ENCODE peak calls at places on chromosomes 12 and 14, in five cellular contexts. One of them, this sample, is unnamed.

GRCh38 chr14:90263748-90264449 is 7.5 kb downstream of the PSMC1 start:
- DNase-seq in AG10803: no peak
- DNase-seq in suprapubic skin: no peak
- DNase-seq in fibroblast of mammary gland: no peak
- DNase-seq in fibroblast of pulmonary artery: no peak
- DNase-seq in this sample: no peak

GRCh38 chr14:34536951-34537676 is 2.4 kb downstream of the EAPP start:
- DNase-seq in AG10803: peak; percentile 65
- DNase-seq in suprapubic skin: no peak
- DNase-seq in fibroblast of mammary gland: peak; percentile 18
- DNase-seq in fibroblast of pulmonary artery: peak; percentile 76
- DNase-seq in this sample: no peak

GRCh38 chr14:34872822-34873590 is 2.2 kb downstream of the BAZ1A start:
- DNase-seq in AG10803: peak; percentile 55
- DNase-seq in suprapubic skin: no peak
- DNase-seq in fibroblast of mammary gland: peak; percentile 59
- DNase-seq in fibroblast of pulmonary artery: peak; percentile 60
- DNase-seq in this sample: peak; percentile 60

GRCh38 chr14:61257469-61258057 is 23.6 kb downstream of the TMEM30B start:
- DNase-seq in AG10803: no peak
- DNase-seq in suprapubic skin: no peak
- DNase-seq in fibroblast of mammary gland: no peak
- DNase-seq in fibroblast of pulmonary artery: no peak
- DNase-seq in this sample: no peak

GRCh38 chr14:74528886-74529285 is 35.3 kb downstream of the ISCA2 start:
- DNase-seq in AG10803: no peak
- DNase-seq in suprapubic skin: no peak
- DNase-seq in fibroblast of mammary gland: no peak
- DNase-seq in fibroblast of pulmonary artery: no peak
- DNase-seq in this sample: peak; percentile 34

GRCh38 chr14:85617799-85618198 is 87.9 kb downstream of the FLRT2 start:
- DNase-seq in AG10803: no peak
- DNase-seq in suprapubic skin: no peak
- DNase-seq in fibroblast of mammary gland: no peak
- DNase-seq in fibroblast of pulmonary artery: no peak
- DNase-seq in this sample: no peak

GRCh38 chr12:103100226-103100866 is 142.9 kb downstream of the ASCL1 start:
- DNase-seq in AG10803: no peak
- DNase-seq in suprapubic skin: no peak
- DNase-seq in fibroblast of mammary gland: no peak
- DNase-seq in fibroblast of pulmonary artery: no peak
- DNase-seq in this sample: no peak

GRCh38 chr12:33012226-33012625 is 115.6 kb upstream of the PKP2 start:
- DNase-seq in AG10803: no peak
- DNase-seq in suprapubic skin: no peak
- DNase-seq in fibroblast of mammary gland: no peak
- DNase-seq in fibroblast of pulmonary artery: no peak
- DNase-seq in this sample: no peak

GRCh38 chr12:4742421-4742970 is 22.3 kb downstream of the GALNT8 start:
- DNase-seq in AG10803: no peak
- DNase-seq in suprapubic skin: no peak
- DNase-seq in fibroblast of mammary gland: no peak
- DNase-seq in fibroblast of pulmonary artery: no peak
- DNase-seq in this sample: no peak

GRCh38 chr14:102028733-102029132 is 58.1 kb downstream of the HSP90AA1 start:
- DNase-seq in AG10803: peak; percentile 88
- DNase-seq in suprapubic skin: no peak
- DNase-seq in fibroblast of mammary gland: peak; percentile 76
- DNase-seq in fibroblast of pulmonary artery: peak; percentile 31
- DNase-seq in this sample: peak; percentile 68

GRCh38 chr12:69329669-69330428 is 18.3 kb upstream of the LYZ start:
- DNase-seq in AG10803: no peak
- DNase-seq in suprapubic skin: no peak
- DNase-seq in fibroblast of mammary gland: no peak
- DNase-seq in fibroblast of pulmonary artery: no peak
- DNase-seq in this sample: no peak

GRCh38 chr14:87334997-87335675 is 657.8 kb downstream of the GALC start:
- DNase-seq in AG10803: peak; percentile 26
- DNase-seq in suprapubic skin: no peak
- DNase-seq in fibroblast of mammary gland: peak; percentile 49
- DNase-seq in fibroblast of pulmonary artery: no peak
- DNase-seq in this sample: no peak

GRCh38 chr12:3257411-3257810 is 180.2 kb downstream of the TSPAN9 start:
- DNase-seq in AG10803: no peak
- DNase-seq in suprapubic skin: no peak
- DNase-seq in fibroblast of mammary gland: no peak
- DNase-seq in fibroblast of pulmonary artery: no peak
- DNase-seq in this sample: no peak

GRCh38 chr12:92899388-92900001 is 29.6 kb downstream of the EEA1 start:
- DNase-seq in AG10803: peak; percentile 99
- DNase-seq in suprapubic skin: peak; percentile 90
- DNase-seq in fibroblast of mammary gland: peak; percentile 100
- DNase-seq in fibroblast of pulmonary artery: peak; percentile 99
- DNase-seq in this sample: peak; percentile 79

GRCh38 chr14:65104791-65105190 is 2.5 kb upstream of the MAX start:
- DNase-seq in AG10803: no peak
- DNase-seq in suprapubic skin: no peak
- DNase-seq in fibroblast of mammary gland: no peak
- DNase-seq in fibroblast of pulmonary artery: no peak
- DNase-seq in this sample: no peak

GRCh38 chr12:85424581-85425348 is 144.7 kb downstream of the ALX1 start:
- DNase-seq in AG10803: peak; percentile 26
- DNase-seq in suprapubic skin: no peak
- DNase-seq in fibroblast of mammary gland: peak; percentile 19
- DNase-seq in fibroblast of pulmonary artery: peak; percentile 50
- DNase-seq in this sample: no peak

GRCh38 chr12:132272706-132273105 is 56.7 kb downstream of the GALNT9 start:
- DNase-seq in AG10803: no peak
- DNase-seq in suprapubic skin: no peak
- DNase-seq in fibroblast of mammary gland: no peak
- DNase-seq in fibroblast of pulmonary artery: no peak
- DNase-seq in this sample: no peak

GRCh38 chr14:93102141-93102540 is 13.6 kb downstream of the ITPK1 start:
- DNase-seq in AG10803: no peak
- DNase-seq in suprapubic skin: no peak
- DNase-seq in fibroblast of mammary gland: no peak
- DNase-seq in fibroblast of pulmonary artery: no peak
- DNase-seq in this sample: no peak

GRCh38 chr14:62432955-62433354 is 612.3 kb downstream of the KCNH5 start:
- DNase-seq in AG10803: no peak
- DNase-seq in suprapubic skin: no peak
- DNase-seq in fibroblast of mammary gland: no peak
- DNase-seq in fibroblast of pulmonary artery: no peak
- DNase-seq in this sample: no peak

GRCh38 chr12:46771268-46771837 is 54.4 kb downstream of the SLC38A4 start:
- DNase-seq in AG10803: peak; percentile 63
- DNase-seq in suprapubic skin: no peak
- DNase-seq in fibroblast of mammary gland: peak; percentile 17
- DNase-seq in fibroblast of pulmonary artery: peak; percentile 10
- DNase-seq in this sample: no peak

GRCh38 chr14:74763803-74764531 is 851 bp downstream of the YLPM1 start:
- DNase-seq in AG10803: peak; percentile 16
- DNase-seq in suprapubic skin: no peak
- DNase-seq in fibroblast of mammary gland: peak; percentile 22
- DNase-seq in fibroblast of pulmonary artery: no peak
- DNase-seq in this sample: peak; percentile 80

GRCh38 chr12:87866602-87867292 is 162.5 kb downstream of the C12orf50 start:
- DNase-seq in AG10803: peak; percentile 22
- DNase-seq in suprapubic skin: no peak
- DNase-seq in fibroblast of mammary gland: peak; percentile 51
- DNase-seq in fibroblast of pulmonary artery: peak; percentile 17
- DNase-seq in this sample: no peak

GRCh38 chr12:40714636-40715035 is 22.4 kb downstream of the CNTN1 start:
- DNase-seq in AG10803: no peak
- DNase-seq in suprapubic skin: no peak
- DNase-seq in fibroblast of mammary gland: no peak
- DNase-seq in fibroblast of pulmonary artery: no peak
- DNase-seq in this sample: no peak

GRCh38 chr14:74891870-74892269 is 10.2 kb downstream of the DLST start:
- DNase-seq in AG10803: no peak
- DNase-seq in suprapubic skin: no peak
- DNase-seq in fibroblast of mammary gland: peak; percentile 76
- DNase-seq in fibroblast of pulmonary artery: no peak
- DNase-seq in this sample: peak; percentile 35

GRCh38 chr14:77622562-77622961 is 6.1 kb upstream of the SPTLC2 start:
- DNase-seq in AG10803: no peak
- DNase-seq in suprapubic skin: no peak
- DNase-seq in fibroblast of mammary gland: no peak
- DNase-seq in fibroblast of pulmonary artery: no peak
- DNase-seq in this sample: no peak

DNA sequence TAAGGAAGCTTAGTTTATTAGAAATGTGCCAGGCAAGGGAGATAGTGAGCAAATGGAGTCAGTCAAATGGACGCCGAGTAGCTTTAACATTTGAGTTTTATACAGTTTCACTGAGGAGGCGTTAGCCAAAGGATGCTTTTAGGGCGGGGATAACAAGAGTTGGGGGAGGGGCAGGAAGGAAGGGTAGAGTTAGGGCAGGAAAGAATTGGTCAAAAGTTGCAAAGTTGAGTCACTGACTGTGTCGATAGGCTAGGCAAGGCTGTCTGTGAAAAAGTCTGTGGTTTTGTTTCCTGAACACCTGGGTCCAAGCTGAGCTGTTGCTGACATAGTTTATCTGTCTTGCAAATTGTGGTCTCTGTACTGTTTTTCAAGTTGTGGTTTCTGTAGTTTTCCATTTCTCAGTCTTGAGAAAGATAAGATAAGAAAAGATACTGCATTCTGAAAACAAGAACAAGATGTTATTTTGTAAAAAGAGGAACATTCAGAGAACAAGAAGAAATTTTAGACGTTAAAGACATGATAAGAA is 62.6 kb upstream of the RESF1 start:
- DNase-seq in AG10803: no peak
- DNase-seq in suprapubic skin: no peak
- DNase-seq in fibroblast of mammary gland: peak; percentile 6
- DNase-seq in fibroblast of pulmonary artery: peak; percentile 96
- DNase-seq in this sample: no peak
- H3K4me3 ChIP-seq in AG10803: no peak overlapping the region
- H3K4me3 ChIP-seq in suprapubic skin: no peak overlapping the region
- H3K4me3 ChIP-seq in fibroblast of mammary gland: no peak overlapping the region
- H3K4me3 ChIP-seq in fibroblast of pulmonary artery: no peak overlapping the region
- H3K4me3 ChIP-seq in this sample: no peak overlapping the region

GRCh38 chr14:51847489-51847796 is 13.0 kb upstream of the GNG2 start:
- DNase-seq in AG10803: no peak
- DNase-seq in suprapubic skin: no peak
- DNase-seq in fibroblast of mammary gland: no peak
- DNase-seq in fibroblast of pulmonary artery: no peak
- DNase-seq in this sample: no peak
- H3K4me3 ChIP-seq in AG10803: no peak overlapping the region
- H3K4me3 ChIP-seq in suprapubic skin: no peak overlapping the region
- H3K4me3 ChIP-seq in fibroblast of mammary gland: no peak overlapping the region
- H3K4me3 ChIP-seq in fibroblast of pulmonary artery: no peak overlapping the region
- H3K4me3 ChIP-seq in this sample: no peak overlapping the region

DNA sequence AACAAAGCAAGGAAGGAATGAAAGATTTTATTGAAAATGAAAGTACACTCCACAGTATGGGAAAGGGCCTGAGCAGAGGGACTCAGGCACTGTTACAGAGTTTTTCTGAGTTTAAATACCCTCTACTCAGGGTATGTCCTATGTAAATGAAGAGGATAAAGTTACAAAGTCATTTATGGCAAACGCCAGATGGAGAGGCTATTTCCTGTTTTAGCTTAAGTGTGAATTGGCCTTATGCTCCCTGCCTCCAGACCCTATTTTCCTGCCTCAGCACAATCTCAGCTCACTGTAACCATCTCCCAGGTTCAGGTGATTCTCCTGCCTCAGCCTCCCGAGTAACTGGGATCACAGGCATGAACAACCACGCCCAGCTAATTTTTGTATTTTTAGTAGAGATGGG is 6.8 kb upstream of the PHC1 start:
- DNase-seq in AG10803: no peak
- DNase-seq in suprapubic skin: no peak
- DNase-seq in fibroblast of mammary gland: no peak
- DNase-seq in fibroblast of pulmonary artery: no peak
- DNase-seq in this sample: no peak
- H3K4me3 ChIP-seq in AG10803: no peak overlapping the region
- H3K4me3 ChIP-seq in suprapubic skin: no peak overlapping the region
- H3K4me3 ChIP-seq in fibroblast of mammary gland: no peak overlapping the region
- H3K4me3 ChIP-seq in fibroblast of pulmonary artery: no peak overlapping the region
- H3K4me3 ChIP-seq in this sample: no peak overlapping the region

GRCh38 chr14:30708157-30708556 is 86.0 kb downstream of the SCFD1 start:
- DNase-seq in AG10803: no peak
- DNase-seq in suprapubic skin: no peak
- DNase-seq in fibroblast of mammary gland: no peak
- DNase-seq in fibroblast of pulmonary artery: no peak
- DNase-seq in this sample: no peak
- H3K4me3 ChIP-seq in AG10803: no peak overlapping the region
- H3K4me3 ChIP-seq in suprapubic skin: no peak overlapping the region
- H3K4me3 ChIP-seq in fibroblast of mammary gland: no peak overlapping the region
- H3K4me3 ChIP-seq in fibroblast of pulmonary artery: no peak overlapping the region
- H3K4me3 ChIP-seq in this sample: no peak overlapping the region

GRCh38 chr12:91154131-91154530 is 28.5 kb downstream of the DCN start:
- DNase-seq in AG10803: no peak
- DNase-seq in suprapubic skin: no peak
- DNase-seq in fibroblast of mammary gland: no peak
- DNase-seq in fibroblast of pulmonary artery: no peak
- DNase-seq in this sample: no peak

GRCh38 chr12:91155990-91156389 is 26.6 kb downstream of the DCN start:
- DNase-seq in AG10803: no peak
- DNase-seq in suprapubic skin: no peak
- DNase-seq in fibroblast of mammary gland: no peak
- DNase-seq in fibroblast of pulmonary artery: no peak
- DNase-seq in this sample: no peak
- H3K4me3 ChIP-seq in AG10803: no peak overlapping the region
- H3K4me3 ChIP-seq in suprapubic skin: no peak overlapping the region
- H3K4me3 ChIP-seq in fibroblast of mammary gland: no peak overlapping the region
- H3K4me3 ChIP-seq in fibroblast of pulmonary artery: no peak overlapping the region
- H3K4me3 ChIP-seq in this sample: no peak overlapping the region

GRCh38 chr12:120598674-120599463 is 17.7 kb upstream of the POP5 start:
- DNase-seq in AG10803: peak; percentile 34
- DNase-seq in suprapubic skin: no peak
- DNase-seq in fibroblast of mammary gland: peak; percentile 49
- DNase-seq in fibroblast of pulmonary artery: no peak
- DNase-seq in this sample: peak; percentile 90
- H3K4me3 ChIP-seq in AG10803: no peak overlapping the region
- H3K4me3 ChIP-seq in suprapubic skin: no peak overlapping the region
- H3K4me3 ChIP-seq in fibroblast of mammary gland: no peak overlapping the region
- H3K4me3 ChIP-seq in fibroblast of pulmonary artery: no peak overlapping the region
- H3K4me3 ChIP-seq in this sample: no peak overlapping the region

DNA sequence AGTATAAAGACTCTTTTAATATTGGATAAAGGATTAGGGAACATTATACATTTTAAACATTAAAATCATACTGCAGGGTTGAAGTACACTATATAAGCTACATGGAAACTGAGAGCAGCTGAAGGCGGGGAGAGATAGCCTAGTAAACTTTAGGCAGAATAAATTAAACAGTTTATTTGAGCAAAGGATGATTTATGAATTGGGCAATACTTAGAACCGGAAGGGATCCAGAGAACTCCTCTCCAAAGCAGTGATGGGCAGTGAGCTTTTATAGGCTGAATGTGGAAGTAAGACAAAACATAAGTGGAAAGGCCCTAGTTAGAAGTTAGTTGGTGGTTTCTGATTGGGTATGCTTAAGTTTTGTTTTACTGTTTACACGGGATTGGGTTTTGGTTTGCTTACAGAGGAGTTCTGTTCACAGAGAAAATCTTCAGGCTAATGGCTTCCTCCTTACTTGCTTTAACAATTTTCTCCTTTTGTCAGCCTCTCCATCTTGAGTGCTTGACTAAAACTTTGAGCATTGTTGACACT is 18.9 kb downstream of the LEMD3 start:
- DNase-seq in AG10803: no peak
- DNase-seq in suprapubic skin: no peak
- DNase-seq in fibroblast of mammary gland: no peak
- DNase-seq in fibroblast of pulmonary artery: no peak
- DNase-seq in this sample: no peak
- H3K4me3 ChIP-seq in AG10803: no peak overlapping the region
- H3K4me3 ChIP-seq in suprapubic skin: no peak overlapping the region
- H3K4me3 ChIP-seq in fibroblast of mammary gland: no peak overlapping the region
- H3K4me3 ChIP-seq in fibroblast of pulmonary artery: no peak overlapping the region
- H3K4me3 ChIP-seq in this sample: no peak overlapping the region